ENCODE peak calls at places on chromosomes 2 and 18, in four cellular contexts. U is endodermal cell, O is HCT116, W is stomach. P is an unnamed sample.
A peak's percentile ranks its signal among the peaks of the same experiment; 100 is the strongest.

GRCh38 chr2:10397297-10397875 is 50.7 kb downstream of the ODC1 start:
- DNase-seq in O (no peak), W (no peak), U (no peak), P (no peak)

GRCh38 chr2:199792381-199792780 is 58.6 kb downstream of the FTCDNL1 start:
- DNase-seq in O (no peak), U (no peak), W (no peak), P (no peak)

GRCh38 chr2:105732096-105732495 is 12.6 kb upstream of the NCK2 start:
- DNase-seq in W (no peak), O (no peak), U (no peak), P (no peak)

GRCh38 chr18:26803643-26804042 is 61.9 kb downstream of the AQP4 start:
- DNase-seq in U (no peak), O (no peak), W (no peak), P (no peak)

GRCh38 chr18:78976697-78977626 is 2.7 kb upstream of the SALL3 start:
- DNase-seq in W (no peak), O (no peak), U (peak; percentile 64), P (no peak)

GRCh38 chr2:219220652-219221402 is 2.1 kb upstream of the ABCB6 start:
- DNase-seq in W (no peak), O (no peak), U (no peak), P (no peak)

GRCh38 chr2:39780825-39781600 is 2.0 kb upstream of the THUMPD2 start:
- DNase-seq in U (peak; percentile 43), W (no peak), O (no peak), P (peak; percentile 23)

GRCh38 chr2:120783969-120784372 is 48.3 kb downstream of the GLI2 start:
- DNase-seq in W (no peak), O (no peak), U (no peak), P (peak; percentile 24)

GRCh38 chr2:86234573-86235131 is 35.4 kb downstream of the MRPL35 start:
- DNase-seq in U (no peak), O (no peak), W (no peak), P (no peak)

GRCh38 chr2:239399404-239399999 is 1.3 kb downstream of the HDAC4 start:
- DNase-seq in W (peak; percentile 37), O (no peak), U (peak; percentile 57), P (peak; percentile 22)

GRCh38 chr2:238564286-238564920 is 137.7 kb downstream of the ASB1 start:
- DNase-seq in O (no peak), U (no peak), W (no peak), P (no peak)

GRCh38 chr2:18209934-18210639 is 331.6 kb downstream of the KCNS3 start:
- DNase-seq in W (no peak), U (no peak), O (no peak), P (peak; percentile 94)

GRCh38 chr2:43616967-43617366 is 20.1 kb upstream of the PLEKHH2 start:
- DNase-seq in O (no peak), U (no peak), W (no peak), P (no peak)

GRCh38 chr2:145284551-145284950 is 764.6 kb upstream of the ZEB2 start:
- DNase-seq in O (no peak), U (no peak), W (no peak), P (no peak)

GRCh38 chr2:239129147-239129896 is 271.5 kb downstream of the HDAC4 start:
- DNase-seq in W (no peak), U (no peak), O (no peak), P (no peak)

GRCh38 chr2:43370146-43370545 is 143.7 kb upstream of the ZFP36L2 start:
- DNase-seq in O (no peak), W (no peak), U (no peak), P (no peak)

GRCh38 chr2:227793148-227793722 is 20.4 kb upstream of the CCL20 start:
- DNase-seq in W (no peak), U (no peak), O (no peak), P (no peak)

GRCh38 chr2:202941771-202942170 is 29.7 kb downstream of the CARF start:
- DNase-seq in U (no peak), W (no peak), O (no peak), P (no peak)

GRCh38 chr2:237290249-237290648 is 123.7 kb downstream of the COL6A3 start:
- DNase-seq in U (no peak), W (no peak), O (no peak), P (no peak)

GRCh38 chr2:216539791-216540241 is 41.2 kb downstream of the RPL37A start:
- DNase-seq in W (peak; percentile 90), U (no peak), O (no peak), P (no peak)

GRCh38 chr18:33660696-33661310 is 82.8 kb downstream of the ASXL3 start:
- DNase-seq in U (no peak), O (no peak), W (no peak), P (no peak)

GRCh38 chr2:136057023-136057801 is 60.7 kb downstream of the CXCR4 start:
- DNase-seq in O (no peak), W (no peak), U (no peak), P (no peak)

GRCh38 chr2:236993-237539 is 26.8 kb downstream of the SH3YL1 start:
- DNase-seq in U (no peak), W (no peak), O (no peak), P (no peak)

GRCh38 chr2:237581751-237582746 is 8.5 kb downstream of the RAB17 start:
- DNase-seq in W (peak; percentile 84), O (no peak), U (peak; percentile 63), P (peak; percentile 87)

GRCh38 chr2:203673933-203674332 is 32.5 kb upstream of the CD28 start:
- DNase-seq in W (no peak), O (no peak), U (no peak), P (peak; percentile 17)

GRCh38 chr2:69677914-69678313 is 34.4 kb upstream of the AAK1 start:
- DNase-seq in O (no peak), W (no peak), U (no peak), P (no peak)

GRCh38 chr2:192060161-192060560 is 134.6 kb downstream of the TMEFF2 start:
- DNase-seq in W (no peak), U (no peak), O (no peak), P (no peak)

GRCh38 chr2:172234716-172235661 is 132.3 kb upstream of the DLX2 start:
- DNase-seq in U (peak; percentile 93), W (peak; percentile 60), O (no peak), P (no peak)

GRCh38 chr2:17171446-17172049 is 346.7 kb downstream of the RAD51AP2 start:
- DNase-seq in U (peak; percentile 89), O (peak; percentile 29), W (peak; percentile 27), P (peak; percentile 63)

GRCh38 chr2:233325814-233326213 is 18.2 kb downstream of the SAG start:
- DNase-seq in O (no peak), W (no peak), U (no peak), P (peak; percentile 29)

GRCh38 chr2:231710751-231711676 is 2.7 kb downstream of the PTMA start:
- DNase-seq in W (peak; percentile 27), O (no peak), U (peak; percentile 66), P (peak; percentile 38)

GRCh38 chr2:231713738-231714638 is 5.7 kb downstream of the PTMA start:
- DNase-seq in U (peak; percentile 98), W (peak; percentile 94), O (peak; percentile 92), P (peak; percentile 95)

GRCh38 chr2:231709636-231709980 is 1.3 kb downstream of the PTMA start:
- DNase-seq in O (no peak), W (peak; percentile 56), U (no peak), P (no peak)

GRCh38 chr2:231709981-231710750 is 1.8 kb downstream of the PTMA start:
- DNase-seq in O (no peak), W (peak; percentile 91), U (peak; percentile 93), P (peak; percentile 89)

GRCh38 chr2:231711677-231712461 is 3.5 kb downstream of the PTMA start:
- DNase-seq in O (no peak), U (no peak), W (no peak), P (no peak)
- H3K36me3 ChIP-seq in O (peaks cover 19% of the 10 kb centered on the region), U (peaks cover 38% of the 10 kb centered on the region), W (peaks cover 25% of the 10 kb centered on the region), P (peaks cover 46% of the 10 kb centered on the region)

GRCh38 chr2:142875010-142875409 is 2.5 kb upstream of the KYNU start:
- DNase-seq in U (no peak), O (no peak), W (no peak), P (no peak)
- H3K27ac ChIP-seq in U (no peak overlapping the region), O (no peak overlapping the region), W (peak overlapping the region; percentile 30), P (no peak overlapping the region)

GRCh38 chr18:35029770-35030169 is 11.4 kb upstream of the MAPRE2 start:
- DNase-seq in U (no peak), O (no peak), W (no peak), P (no peak)
- H3K4me3 ChIP-seq in U (no peak overlapping the region), O (no peak overlapping the region), W (peak overlapping the region; percentile 33), P (no peak overlapping the region)

DNA sequence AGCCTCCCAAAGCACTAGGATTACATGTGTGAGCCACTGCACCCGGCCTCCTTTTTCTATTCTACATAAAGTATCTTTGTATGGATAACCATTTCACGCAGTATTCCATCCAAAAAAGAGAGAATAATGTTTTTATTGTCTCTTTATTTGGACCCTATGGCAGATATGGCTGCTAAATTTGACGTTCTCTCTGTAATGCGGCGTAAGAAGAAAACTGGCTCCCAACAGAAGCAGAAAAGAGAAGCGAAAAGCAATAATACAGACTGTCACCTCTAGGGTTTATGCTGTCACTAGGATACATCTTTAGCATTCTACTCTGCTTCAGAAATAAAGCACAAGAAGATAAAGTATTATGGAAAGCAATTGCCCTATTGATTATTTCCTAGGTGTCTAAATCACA is 55.9 kb downstream of the FN1 start:
- DNase-seq in O (no peak), W (no peak), U (no peak), P (no peak)
- H3K36me3 ChIP-seq in O (no peaks in the 10 kb centered on the region), W (peaks cover 55% of the 10 kb centered on the region), U (peaks cover 97% of the 10 kb centered on the region), P (peaks cover 49% of the 10 kb centered on the region)

GRCh38 chr2:96816836-96817702 is 1.0 kb downstream of the CNNM3 start:
- DNase-seq in W (no peak), O (no peak), U (peak; percentile 66), P (peak; percentile 44)
- H3K27ac ChIP-seq in W (peak overlapping the region; percentile 44), O (peak overlapping the region; percentile 91), U (no peak overlapping the region), P (no peak overlapping the region)